ENCODE peak calls at places on chromosomes 6 and 20, in four cellular contexts. Y is left ventricle myocardium inferior, K is upper lobe of left lung, D is mucosa of descending colon. T is an unnamed sample.

GRCh38 chr20:5395932-5396727 is 79.4 kb upstream of the PROKR2 start:
- DNase-seq in D (no peak), K (no peak), Y (no peak), T (no peak)

GRCh38 chr6:1610497-1611321 is 994 bp downstream of the FOXC1 start:
- DNase-seq in Y (no peak), D (no peak), K (peak; percentile 88), T (no peak)

GRCh38 chr6:133606833-133607232 is 282.1 kb upstream of the TCF21 start:
- DNase-seq in D (no peak), Y (no peak), K (no peak), T (no peak)

GRCh38 chr6:45624228-45624627 is 246.5 kb upstream of the SUPT3H start:
- DNase-seq in Y (no peak), K (no peak), D (no peak), T (no peak)

GRCh38 chr20:3166913-3167342 is 6.4 kb downstream of the LZTS3 start:
- DNase-seq in K (peak; percentile 69), Y (no peak), D (no peak), T (no peak)

GRCh38 chr6:154485784-154486183 is 24.7 kb downstream of the CNKSR3 start:
- DNase-seq in D (peak; percentile 48), K (no peak), Y (no peak), T (no peak)

GRCh38 chr20:38171301-38172010 is 6.4 kb upstream of the TGM2 start:
- DNase-seq in Y (no peak), K (no peak), D (no peak), T (no peak)

GRCh38 chr20:7399114-7399513 is 541.1 kb downstream of the HAO1 start:
- DNase-seq in D (no peak), Y (no peak), K (no peak), T (no peak)

GRCh38 chr20:62048346-62048761 is 17.3 kb downstream of the TAF4 start:
- DNase-seq in K (peak; percentile 44), Y (no peak), D (no peak), T (no peak)

GRCh38 chr20:51188941-51189340 is 166.0 kb upstream of the KCNG1 start:
- DNase-seq in Y (no peak), K (peak; percentile 6), D (no peak), T (no peak)

GRCh38 chr20:56627122-56628014 is 1.7 kb upstream of the TFAP2C start:
- DNase-seq in K (peak; percentile 44), D (no peak), Y (no peak), T (no peak)

GRCh38 chr6:27541212-27541931 is 68.5 kb upstream of the ZNF184 start:
- DNase-seq in D (no peak), Y (no peak), K (no peak), T (no peak)

GRCh38 chr6:163427498-163428254 is 13.2 kb downstream of the QKI start:
- DNase-seq in K (no peak), D (no peak), Y (no peak), T (no peak)

GRCh38 chr6:45655630-45656422 is 278.1 kb upstream of the SUPT3H start:
- DNase-seq in D (no peak), K (no peak), Y (no peak), T (no peak)

GRCh38 chr6:41306187-41306854 is 19.8 kb upstream of the TREM1 start:
- DNase-seq in K (no peak), Y (no peak), D (no peak), T (peak; percentile 30)

GRCh38 chr6:17349437-17349836 is 44.0 kb upstream of the CAP2 start:
- DNase-seq in K (no peak), D (no peak), Y (no peak), T (no peak)

GRCh38 chr6:147065786-147066185 is 138.4 kb upstream of the STXBP5 start:
- DNase-seq in D (no peak), Y (no peak), K (no peak), T (no peak)

GRCh38 chr6:135535989-135536414 is 38.5 kb upstream of the AHI1 start:
- DNase-seq in D (no peak), Y (no peak), K (no peak), T (no peak)

GRCh38 chr6:41581381-41581991 is 35.3 kb downstream of the FOXP4 start:
- DNase-seq in K (no peak), Y (no peak), D (peak; percentile 29), T (no peak)

GRCh38 chr6:36381502-36382389 is 5.7 kb downstream of the ETV7 start:
- DNase-seq in Y (no peak), K (no peak), D (no peak), T (no peak)

GRCh38 chr20:49505518-49505917 is 23.1 kb upstream of the KCNB1 start:
- DNase-seq in Y (no peak), K (no peak), D (no peak), T (no peak)

DNA sequence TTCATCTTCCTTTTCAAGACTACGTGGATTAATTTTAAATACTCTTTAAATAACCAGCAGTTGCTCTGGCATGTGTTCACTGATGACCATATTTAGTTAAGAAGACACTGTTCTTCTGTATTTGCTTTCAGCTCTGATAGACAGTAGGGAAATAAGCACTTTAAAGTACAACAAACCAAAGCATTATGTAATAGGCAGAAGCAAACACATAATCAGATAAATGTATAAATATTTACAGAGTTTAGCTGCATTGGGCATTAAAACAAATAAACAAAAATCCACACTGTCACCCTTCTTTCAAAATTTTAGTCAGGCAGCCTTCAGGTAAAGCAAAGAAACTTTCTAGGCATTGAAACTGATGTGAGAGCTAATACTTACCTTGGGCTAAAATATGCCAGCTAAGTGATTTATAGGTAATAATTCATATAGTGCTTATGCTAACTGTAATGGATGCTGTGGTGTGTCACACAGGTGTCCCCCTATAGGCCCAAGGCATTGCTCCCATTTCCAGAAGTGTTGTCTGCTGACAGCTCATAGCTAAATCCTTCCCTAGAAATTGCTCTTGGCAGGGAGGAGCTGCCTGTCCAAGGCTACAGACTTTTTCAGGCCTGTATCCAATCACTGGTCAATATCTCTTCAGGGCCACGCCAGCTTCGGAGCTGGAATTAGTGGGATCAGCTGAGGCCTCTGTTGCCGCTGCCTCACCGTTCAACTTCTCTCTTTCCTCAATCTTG is 111.5 kb upstream of the CITED2 start:
- DNase-seq in D (no peak), Y (no peak), K (no peak), T (no peak)
- TF ChIP-seq CTCF in D (no peak), Y (no peak), K (no peak), T (no peak)

GRCh38 chr20:650954-651353 is 2.0 kb downstream of the SRXN1 start:
- DNase-seq in D (no peak), K (no peak), Y (no peak), T (no peak)
- TF ChIP-seq CTCF in D (no peak), K (no peak), Y (peak; percentile 31), T (peak; percentile 13)

GRCh38 chr6:137160763-137161162 is 12.7 kb downstream of the IL22RA2 start:
- DNase-seq in K (no peak), Y (no peak), D (no peak), T (no peak)
- TF ChIP-seq CTCF in K (no peak), Y (no peak), D (no peak), T (no peak)

DNA sequence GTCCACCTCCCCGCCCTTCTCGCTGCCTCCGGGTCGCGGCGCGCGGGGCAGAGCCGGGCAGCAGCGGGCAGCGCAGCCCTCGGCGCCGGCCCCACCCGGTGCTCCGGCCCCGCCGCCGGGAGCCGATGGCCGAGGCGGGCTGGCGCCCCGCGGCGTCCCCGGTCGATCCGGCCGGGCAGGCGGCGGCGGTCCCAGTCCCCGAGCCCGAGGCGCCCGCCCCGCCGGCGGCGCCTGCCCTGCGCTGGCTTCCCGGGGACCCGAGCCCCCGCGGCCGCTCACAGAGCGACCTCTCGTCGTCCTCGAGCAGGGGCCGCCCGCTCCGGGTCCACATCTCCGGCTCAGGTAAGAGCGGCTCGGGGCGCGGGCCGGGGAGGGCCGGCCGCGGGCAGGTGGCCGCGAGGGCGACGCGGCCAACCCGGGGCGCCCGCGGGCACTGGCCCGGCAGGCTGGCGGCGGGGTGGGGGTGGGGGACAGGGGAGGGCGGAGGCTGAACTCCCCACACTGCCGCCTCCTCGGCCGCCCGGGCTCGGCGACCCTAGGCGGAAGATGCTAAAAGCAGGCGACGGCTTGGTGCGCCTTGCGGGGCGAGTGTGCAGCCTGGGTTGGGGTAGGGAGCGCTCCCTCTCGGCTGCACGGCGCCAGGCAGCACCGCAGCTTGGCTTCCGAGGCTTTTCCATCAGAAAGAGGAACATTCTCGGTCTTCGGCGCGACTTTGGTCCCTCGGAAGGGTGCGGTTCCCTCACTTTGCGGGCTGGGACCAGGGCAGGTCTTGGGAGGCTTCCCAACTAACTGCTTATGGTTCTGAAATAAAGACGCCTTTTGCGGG is 25.6 kb upstream of the FUCA2 start:
- DNase-seq in Y (peak; percentile 60), D (peak; percentile 91), K (peak; percentile 92), T (peak; percentile 53)
- TF ChIP-seq CTCF in Y (peak; percentile 59), D (peak; percentile 40), K (no peak), T (peak; percentile 56)

DNA sequence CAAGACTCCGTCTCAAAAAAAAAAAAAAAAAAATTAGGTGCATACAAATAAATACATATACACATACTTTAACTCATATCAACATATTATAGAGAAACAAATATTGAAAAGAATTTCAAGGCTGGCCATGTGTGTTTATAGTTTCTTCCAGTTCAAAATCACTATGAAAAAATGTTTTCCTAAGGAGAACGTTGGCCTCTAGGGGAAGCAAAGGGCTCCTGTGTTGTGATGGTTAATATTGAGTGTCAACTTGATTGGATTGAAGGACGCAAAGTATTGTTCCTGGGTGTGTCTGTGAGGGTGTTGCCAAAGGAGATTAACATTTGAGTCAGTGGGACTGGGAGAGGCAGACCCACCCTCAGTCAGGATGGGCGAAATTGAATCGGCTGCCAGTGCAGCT is 182.0 kb upstream of the AGPAT4 start:
- DNase-seq in K (no peak), Y (no peak), D (no peak), T (no peak)
- TF ChIP-seq CTCF in K (no peak), Y (no peak), D (no peak), T (no peak)

GRCh38 chr6:158145940-158146339 is 22.1 kb downstream of the SERAC1 start:
- DNase-seq in D (no peak), K (no peak), Y (no peak), T (no peak)

GRCh38 chr6:158149641-158150040 is 18.4 kb downstream of the SERAC1 start:
- DNase-seq in Y (no peak), D (no peak), K (no peak), T (no peak)

GRCh38 chr6:158142789-158143188 is 25.3 kb downstream of the SERAC1 start:
- DNase-seq in Y (no peak), K (no peak), D (no peak), T (no peak)

GRCh38 chr6:158143700-158144099 is 24.4 kb downstream of the SERAC1 start:
- DNase-seq in K (no peak), Y (no peak), D (no peak), T (no peak)
- TF ChIP-seq CTCF in K (no peak), Y (no peak), D (no peak), T (peak; percentile 22)

GRCh38 chr6:157688960-157689599 is 134.0 kb upstream of the SNX9 start:
- DNase-seq in K (no peak), D (peak; percentile 74), Y (no peak), T (no peak)
- TF ChIP-seq CTCF in K (no peak), D (no peak), Y (no peak), T (no peak)